ENCODE peak calls at places on chromosomes 4 and X, in six cellular contexts. R is K562, B is HEK293T, V is WTC11, E is HepG2, W is GM12878. L is an unnamed sample.

GRCh38 chr4:145938618-145939177 is at the start of gene ZNF827:
- DNase-seq in R (no peak), B (peak; percentile 46), V (peak; percentile 59), E (peak; percentile 77), W (peak; percentile 49), L (peak; percentile 64)

GRCh38 chr4:69760455-69760854 is at the start of gene SULT1B1:
- DNase-seq in R (no peak), B (no peak), V (no peak), E (no peak), W (no peak), L (no peak)

GRCh38 chrX:38799995-38800394 is 1.3 kb upstream of the MID1IP1 start:
- DNase-seq in R (no peak), B (no peak), V (no peak), E (peak; percentile 12), W (no peak), L (no peak)

GRCh38 chr4:184461711-184462110 is 12.6 kb downstream of the IRF2 start:
- DNase-seq in R (no peak), B (no peak), V (no peak), E (no peak), W (no peak), L (no peak)

GRCh38 chrX:26262121-26262523 is 46.2 kb downstream of the MAGEB5 start:
- DNase-seq in R (no peak), B (no peak), V (no peak), E (no peak), W (no peak), L (no peak)

GRCh38 chr4:109111031-109111430 is 191.4 kb downstream of the COL25A1 start:
- DNase-seq in R (no peak), B (no peak), V (no peak), E (no peak), W (no peak), L (no peak)

GRCh38 chr4:105966046-105966445 is 70.8 kb downstream of the NPNT start:
- DNase-seq in R (no peak), B (peak; percentile 12), V (no peak), E (no peak), W (no peak), L (no peak)

GRCh38 chrX:40719218-40719617 is 16.1 kb downstream of the MED14 start:
- DNase-seq in R (no peak), B (no peak), V (no peak), E (no peak), W (no peak), L (no peak)

GRCh38 chr4:60368986-60369385 is 831.1 kb upstream of the ADGRL3 start:
- DNase-seq in R (no peak), B (no peak), V (no peak), E (no peak), W (no peak), L (no peak)

GRCh38 chr4:140103676-140104075 is 50.3 kb downstream of the MAML3 start:
- DNase-seq in R (no peak), B (no peak), V (no peak), E (no peak), W (peak; percentile 69), L (no peak)

GRCh38 chr4:19005211-19005610 is 983.7 kb upstream of the LCORL start:
- DNase-seq in R (no peak), B (no peak), V (no peak), E (no peak), W (no peak), L (no peak)

GRCh38 chrX:119880552-119881437 is 9.2 kb downstream of the NDUFA1 start:
- DNase-seq in R (peak; percentile 32), B (peak; percentile 80), V (no peak), E (peak; percentile 45), W (peak; percentile 35), L (peak; percentile 23)

GRCh38 chr4:121675715-121676114 is 21.1 kb downstream of the ANXA5 start:
- DNase-seq in R (no peak), B (no peak), V (no peak), E (peak; percentile 41), W (no peak), L (no peak)

GRCh38 chr4:113539408-113539807 is 222.1 kb downstream of the CAMK2D start:
- DNase-seq in R (no peak), B (no peak), V (no peak), E (no peak), W (no peak), L (peak; percentile 31)

DNA sequence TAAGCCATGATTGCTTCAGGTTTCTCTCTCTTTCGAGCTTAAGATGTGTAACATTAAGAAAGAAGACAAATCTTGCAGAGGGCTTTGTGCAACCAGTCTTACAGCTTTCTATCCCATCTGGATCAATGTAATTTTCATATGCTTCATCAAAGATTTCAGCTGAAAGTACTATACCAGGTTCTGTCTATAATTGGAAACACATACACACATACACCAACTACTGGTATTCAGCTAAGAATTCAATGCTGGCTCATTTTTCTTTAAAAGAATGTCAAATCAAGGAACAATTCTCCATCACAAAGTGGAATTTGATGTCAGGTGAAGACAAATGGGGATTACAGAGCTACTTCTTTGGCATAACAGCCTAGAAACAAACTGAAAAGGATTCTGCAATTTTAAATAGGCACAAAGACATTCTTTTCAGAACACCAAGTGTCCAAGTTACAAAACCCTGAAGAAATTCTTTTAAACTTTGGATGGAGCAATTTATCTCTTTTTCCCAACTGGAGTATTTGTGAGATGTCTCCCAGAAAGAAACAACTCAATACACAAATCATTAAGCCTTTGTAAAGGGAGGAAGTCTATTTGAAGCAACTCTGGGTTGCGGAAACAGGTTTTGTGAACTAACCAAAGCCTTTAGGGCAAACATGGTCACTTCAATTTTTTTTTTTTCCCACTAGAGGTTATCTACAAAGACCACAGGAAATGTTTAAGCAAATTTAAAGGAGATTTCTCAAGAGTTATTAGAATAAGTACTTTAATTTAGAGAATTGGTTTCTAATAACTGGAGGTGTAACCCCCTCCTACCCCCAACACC is 1.8 kb upstream of the FAM9C start:
- DNase-seq in R (no peak), B (no peak), V (no peak), E (no peak), W (no peak), L (no peak)
- TF ChIP-seq SP1 in R (no peak), B (no peak), V (no peak), E (no peak), W (no peak), L (no peak)

GRCh38 chr4:88360791-88361190 is 17.9 kb upstream of the HERC6 start:
- DNase-seq in R (no peak), B (no peak), V (no peak), E (no peak), W (no peak), L (no peak)
- TF ChIP-seq SP1 in R (no peak), B (no peak), V (no peak), E (no peak), W (no peak), L (no peak)

GRCh38 chr4:2417196-2417764 is 1.2 kb downstream of the ZFYVE28 start:
- DNase-seq in R (peak; percentile 51), B (peak; percentile 32), V (no peak), E (no peak), W (no peak), L (no peak)

GRCh38 chr4:2415213-2415612 is 3.2 kb downstream of the ZFYVE28 start:
- DNase-seq in R (no peak), B (no peak), V (no peak), E (no peak), W (no peak), L (no peak)

GRCh38 chr4:2415881-2416563 is 2.4 kb downstream of the ZFYVE28 start:
- DNase-seq in R (no peak), B (no peak), V (no peak), E (no peak), W (no peak), L (no peak)

GRCh38 chr4:2417765-2418651 is at the start of gene ZFYVE28:
- DNase-seq in R (peak; percentile 39), B (peak; percentile 44), V (no peak), E (no peak), W (no peak), L (no peak)

DNA sequence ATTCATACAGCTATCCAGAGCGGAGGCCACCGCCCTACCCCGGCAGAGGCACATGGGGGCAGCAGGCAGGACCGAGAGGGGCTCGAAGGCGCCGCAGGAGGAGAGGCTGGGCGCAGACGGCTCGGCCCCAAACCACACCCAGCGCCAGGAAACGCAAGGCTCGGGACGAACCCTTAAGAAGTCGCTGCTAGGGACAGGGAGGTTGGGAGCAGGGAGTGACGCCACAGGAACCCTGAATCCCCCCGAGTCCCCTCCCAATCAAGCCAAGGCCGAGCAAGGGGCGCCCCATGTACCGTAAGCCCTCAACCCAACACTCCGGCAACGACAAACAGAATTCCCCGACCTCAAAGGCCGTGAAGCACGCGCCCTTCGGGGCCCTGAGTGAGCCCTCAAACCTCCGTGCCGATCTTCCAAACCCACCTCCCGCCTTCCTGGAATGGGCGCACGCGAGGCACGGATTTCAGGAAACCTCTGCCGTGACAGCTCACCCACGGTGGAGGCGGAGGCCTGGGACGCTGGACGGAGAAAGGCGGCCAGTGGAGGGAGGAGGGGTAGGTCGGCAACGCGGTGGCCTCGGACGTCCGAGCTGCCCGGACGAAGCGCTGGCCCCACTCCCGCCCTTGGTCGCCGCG is 1.8 kb downstream of the ZFYVE28 start:
- DNase-seq in R (peak; percentile 51), B (no peak), V (peak; percentile 73), E (no peak), W (no peak), L (no peak)
- TF ChIP-seq SP1 in R (no peak), B (no peak), V (no peak), E (no peak), W (no peak), L (no peak)

DNA sequence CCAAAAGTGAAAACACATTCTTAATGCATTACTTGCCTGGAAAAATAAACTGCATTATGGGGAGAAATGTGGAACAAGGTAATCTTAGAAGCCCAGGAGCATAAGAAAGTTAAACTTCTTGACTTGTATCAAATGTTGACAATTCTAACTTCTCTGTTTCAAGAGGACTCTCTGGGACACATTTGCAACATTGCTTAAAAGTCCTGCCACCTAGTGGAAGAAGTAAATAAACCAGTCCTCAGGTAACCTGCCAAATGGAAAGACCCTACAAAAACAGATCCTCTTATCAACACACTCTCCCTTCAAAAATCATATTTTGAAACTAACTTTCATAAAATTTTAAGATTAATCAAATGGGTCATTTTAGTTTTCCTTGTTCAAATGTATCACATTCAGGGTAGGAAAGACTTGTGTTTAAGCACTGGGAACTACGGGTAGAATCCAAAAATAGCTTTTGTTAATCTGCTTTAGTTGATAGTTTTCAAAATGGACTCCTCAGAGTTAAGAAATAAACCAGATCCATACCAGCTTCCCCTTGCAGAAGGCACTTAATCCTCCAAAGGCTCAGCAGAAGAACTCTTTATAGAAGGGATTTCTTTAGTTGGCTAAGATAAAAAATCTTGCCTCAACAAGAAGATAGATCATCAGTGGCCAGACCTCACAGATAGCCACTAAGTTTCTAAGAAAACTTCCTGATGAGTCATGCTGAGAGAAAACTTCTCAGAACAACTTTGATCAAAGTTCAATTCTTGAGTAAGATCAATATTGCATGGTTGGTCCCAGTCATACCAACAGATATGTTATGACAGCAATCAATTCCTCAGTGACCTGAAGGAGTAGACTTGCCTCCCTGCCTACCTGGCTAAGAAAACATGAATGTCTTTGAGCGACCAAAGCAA is 141.7 kb downstream of the HHIP start:
- DNase-seq in R (peak; percentile 22), B (peak; percentile 25), V (no peak), E (peak; percentile 34), W (no peak), L (peak; percentile 31)
- TF ChIP-seq SP1 in R (no peak), B (no peak), V (no peak), E (no peak), W (no peak), L (no peak)

L was measured in HCT116.